ENCODE peak calls at places on chromosome 5, in eight cellular contexts. R, F, C, L, O, V, P and N are unnamed samples.

GRCh38 chr5:179886190-179886589 is 21.5 kb downstream of the TBC1D9B start:
- DNase-seq in C (no peak), F (no peak), L (no peak), R (no peak), O (no peak), V (no peak), P (no peak), N (no peak)

GRCh38 chr5:53749611-53750010 is 189.2 kb downstream of the NDUFS4 start:
- DNase-seq in C (no peak), R (no peak), L (no peak), F (peak; percentile 42), O (no peak), P (no peak), V (peak; percentile 9), N (no peak)

GRCh38 chr5:72633649-72634048 is 126.4 kb upstream of the ZNF366 start:
- DNase-seq in L (no peak), O (no peak), C (peak; percentile 39), F (peak; percentile 64), P (no peak), V (peak; percentile 70), R (no peak), N (no peak)

GRCh38 chr5:117863589-117864296 is 1124.6 kb downstream of the DTWD2 start:
- DNase-seq in C (no peak), O (no peak), P (no peak), V (no peak), L (no peak), R (no peak), F (no peak), N (no peak)

GRCh38 chr5:68396722-68397121 is 181.2 kb downstream of the PIK3R1 start:
- DNase-seq in F (no peak), L (no peak), O (peak; percentile 45), P (no peak), R (no peak), C (no peak), V (no peak), N (no peak)

GRCh38 chr5:57784106-57784505 is 301.5 kb upstream of the ACTBL2 start:
- DNase-seq in P (no peak), R (no peak), C (no peak), O (peak; percentile 80), F (no peak), V (peak; percentile 23), L (no peak), N (no peak)

GRCh38 chr5:81288021-81288433 is 13.4 kb upstream of the ZCCHC9 start:
- DNase-seq in P (no peak), L (no peak), R (no peak), F (no peak), C (no peak), V (no peak), O (no peak), N (no peak)

GRCh38 chr5:142057697-142058056 is 44.9 kb upstream of the GNPDA1 start:
- DNase-seq in O (peak; percentile 74), P (no peak), C (no peak), V (no peak), L (no peak), R (no peak), F (no peak), N (no peak)

GRCh38 chr5:149141957-149142851 is 911 bp downstream of the ABLIM3 start:
- DNase-seq in V (no peak), F (no peak), P (no peak), C (no peak), L (no peak), R (no peak), O (no peak), N (no peak)

GRCh38 chr5:73692166-73692640 is 66.2 kb downstream of the ARHGEF28 start:
- DNase-seq in L (no peak), F (peak; percentile 65), P (no peak), C (peak; percentile 93), O (peak; percentile 93), R (no peak), V (peak; percentile 91), N (no peak)

GRCh38 chr5:59130441-59130840 is 547.6 kb downstream of the RAB3C start:
- DNase-seq in C (no peak), R (no peak), P (no peak), L (no peak), O (no peak), F (no peak), V (no peak), N (no peak)

GRCh38 chr5:134100283-134101011 is 14.0 kb upstream of the TCF7 start:
- DNase-seq in R (peak; percentile 68), O (peak; percentile 72), C (peak; percentile 21), F (no peak), P (peak; percentile 78), L (no peak), V (peak; percentile 67), N (peak; percentile 65)

GRCh38 chr5:108687599-108688220 is 60.0 kb upstream of the FER start:
- DNase-seq in P (no peak), R (no peak), F (no peak), L (no peak), V (no peak), C (no peak), O (no peak), N (no peak)

GRCh38 chr5:125829349-125829748 is 593.9 kb upstream of the GRAMD2B start:
- DNase-seq in O (no peak), R (no peak), C (no peak), F (no peak), V (no peak), L (no peak), P (no peak), N (no peak)

GRCh38 chr5:119792154-119792799 is 162.9 kb downstream of the FAM170A start:
- DNase-seq in F (no peak), C (no peak), V (no peak), P (no peak), O (no peak), L (no peak), R (no peak), N (no peak)

GRCh38 chr5:141746395-141746794 is 64.4 kb upstream of the ARAP3 start:
- DNase-seq in L (no peak), V (no peak), F (no peak), O (no peak), C (no peak), P (no peak), R (no peak), N (no peak)

GRCh38 chr5:64680289-64680688 is 10.0 kb upstream of the SHISAL2B start:
- DNase-seq in L (no peak), O (peak; percentile 44), F (no peak), P (no peak), R (no peak), V (no peak), C (no peak), N (no peak)

GRCh38 chr5:173765030-173765644 is 123.0 kb upstream of the CPEB4 start:
- DNase-seq in F (no peak), C (no peak), R (no peak), V (no peak), L (no peak), P (no peak), O (peak; percentile 61), N (no peak)

GRCh38 chr5:112533315-112533867 is 114.3 kb upstream of the EPB41L4A start:
- DNase-seq in P (no peak), O (peak; percentile 58), C (no peak), V (no peak), F (no peak), R (no peak), L (no peak), N (no peak)

GRCh38 chr5:60458669-60459068 is 241.3 kb downstream of the DEPDC1B start:
- DNase-seq in P (no peak), C (no peak), O (no peak), F (no peak), V (no peak), L (no peak), R (no peak), N (no peak)

GRCh38 chr5:72151646-72152045 is 44.4 kb downstream of the MAP1B start:
- DNase-seq in L (no peak), C (no peak), O (no peak), F (no peak), R (no peak), P (no peak), V (no peak), N (no peak)

GRCh38 chr5:149434162-149435014 is 55.3 kb upstream of the IL17B start:
- DNase-seq in C (no peak), L (no peak), O (peak; percentile 64), P (peak; percentile 20), F (no peak), R (peak; percentile 45), V (peak; percentile 59), N (no peak)

GRCh38 chr5:163350083-163350482 is 87.3 kb upstream of the CCNG1 start:
- DNase-seq in R (no peak), V (no peak), C (no peak), O (peak; percentile 27), P (no peak), L (no peak), F (no peak), N (no peak)

GRCh38 chr5:73435640-73436534 is 12.7 kb downstream of the FOXD1 start:
- DNase-seq in L (no peak), F (no peak), C (no peak), V (no peak), O (no peak), P (no peak), R (no peak), N (no peak)

GRCh38 chr5:180116441-180117377 is 45.1 kb upstream of the RNF130 start:
- DNase-seq in L (no peak), P (no peak), F (no peak), O (no peak), R (no peak), C (no peak), V (no peak), N (no peak)

GRCh38 chr5:167899490-167899889 is 392.0 kb upstream of the WWC1 start:
- DNase-seq in C (peak; percentile 3), F (no peak), P (no peak), V (peak; percentile 85), R (no peak), O (peak; percentile 69), L (peak; percentile 54), N (no peak)

GRCh38 chr5:157473383-157474370 is 13.7 kb downstream of the NIPAL4 start:
- DNase-seq in F (peak; percentile 67), C (no peak), R (no peak), P (no peak), V (peak; percentile 70), L (no peak), O (no peak), N (no peak)

GRCh38 chr5:115087951-115088350 is 81.8 kb downstream of the TRIM36 start:
- DNase-seq in O (no peak), V (no peak), F (no peak), R (no peak), L (no peak), C (no peak), P (no peak), N (no peak)

GRCh38 chr5:42974546-42974945 is 65.6 kb downstream of the ANXA2R start:
- DNase-seq in R (no peak), C (no peak), F (no peak), V (peak; percentile 85), O (peak; percentile 66), P (no peak), L (no peak), N (no peak)

GRCh38 chr5:81420039-81420667 is 26.2 kb upstream of the ACOT12 start:
- DNase-seq in P (no peak), C (peak; percentile 60), V (peak; percentile 96), R (no peak), F (peak; percentile 69), O (peak; percentile 95), L (no peak), N (no peak)

GRCh38 chr5:34656001-34656699 is at the start of gene RAI14:
- DNase-seq in L (peak; percentile 80), C (no peak), P (peak; percentile 6), F (no peak), R (peak; percentile 28), V (peak; percentile 73), O (peak; percentile 55), N (no peak)

GRCh38 chr5:74538206-74538661 is 102.3 kb downstream of the ENC1 start:
- DNase-seq in C (peak; percentile 53), O (peak; percentile 29), L (peak; percentile 43), V (no peak), R (no peak), F (no peak), P (no peak), N (no peak)